ENCODE peak calls at places on chromosome 11, in five cellular contexts. T is GM06990, U is EL, X is substantia nigra, W is posterior cingulate gyrus. L is an unnamed sample.

GRCh38 chr11:126628790-126629621 is 273.5 kb downstream of the ST3GAL4 start:
- DNase-seq in T (no peak), U (peak), X (peak), W (peak), L (peak)

GRCh38 chr11:122756417-122756816 is 81.9 kb upstream of the CRTAM start:
- DNase-seq in T (no peak), U (no peak), X (no peak), W (no peak), L (no peak)

GRCh38 chr11:7170431-7170830 is 81.3 kb upstream of the SYT9 start:
- DNase-seq in T (no peak), U (no peak), X (no peak), W (no peak), L (no peak)

GRCh38 chr11:70487763-70488162 is 89.4 kb downstream of the CTTN start:
- DNase-seq in T (no peak), U (no peak), X (no peak), W (no peak), L (no peak)

GRCh38 chr11:134164490-134165370 is 59.0 kb downstream of the NCAPD3 start:
- DNase-seq in T (no peak), U (no peak), X (no peak), W (no peak), L (no peak)

GRCh38 chr11:66272600-66272999 is 4.2 kb downstream of the RAB1B start:
- DNase-seq in T (no peak), U (no peak), X (no peak), W (no peak), L (no peak)

GRCh38 chr11:17547932-17548331 is 873 bp downstream of the OTOG start:
- DNase-seq in T (no peak), U (no peak), X (no peak), W (no peak), L (no peak)

GRCh38 chr11:109939176-109939810 is 153.9 kb upstream of the ZC3H12C start:
- DNase-seq in T (no peak), U (peak), X (no peak), W (no peak), L (peak)

GRCh38 chr11:78808903-78809302 is 234.2 kb upstream of the NARS2 start:
- DNase-seq in T (no peak), U (no peak), X (no peak), W (no peak), L (peak)

GRCh38 chr11:2446590-2447252 is 1.9 kb downstream of the KCNQ1 start:
- DNase-seq in T (no peak), U (no peak), X (no peak), W (no peak), L (no peak)

GRCh38 chr11:17581036-17581731 is 34.1 kb downstream of the OTOG start:
- DNase-seq in T (no peak), U (no peak), X (no peak), W (no peak), L (no peak)

GRCh38 chr11:102047305-102047924 is at the start of gene CFAP300:
- DNase-seq in T (peak), U (peak), X (no peak), W (peak), L (peak)

GRCh38 chr11:69095300-69095699 is 46.6 kb downstream of the TPCN2 start:
- DNase-seq in T (no peak), U (no peak), X (no peak), W (no peak), L (no peak)

GRCh38 chr11:118607401-118608267 is at the start of gene PHLDB1:
- DNase-seq in T (peak), U (peak), X (peak), W (peak), L (peak)

GRCh38 chr11:66969584-66970205 is 5.4 kb upstream of the C11orf86 start:
- DNase-seq in T (no peak), U (peak), X (no peak), W (no peak), L (peak)

GRCh38 chr11:47980907-47981621 is 705 bp downstream of the PTPRJ start:
- DNase-seq in T (peak), U (peak), X (no peak), W (peak), L (peak)

GRCh38 chr11:9078113-9079041 is 13.0 kb downstream of the SCUBE2 start:
- DNase-seq in T (no peak), U (no peak), X (no peak), W (no peak), L (peak)

L was measured in EH.